ENCODE peak calls at places on chromosomes 16 and 17, in four cellular contexts. P, W, M and K are unnamed samples.

GRCh38 chr17:41555105-41555887 is 16.6 kb downstream of the KRT9 start:
- DNase-seq in P (no peak), W (no peak), M (no peak), K (no peak)

GRCh38 chr17:38510424-38511125 is 82.3 kb downstream of the ARHGAP23 start:
- DNase-seq in P (no peak), W (peak; percentile 48), M (no peak), K (no peak)

GRCh38 chr17:75878174-75878998 is at the start of gene TRIM47:
- DNase-seq in P (peak; percentile 25), W (peak; percentile 42), M (no peak), K (peak; percentile 27)

GRCh38 chr16:709651-710499 is 4.3 kb upstream of the FBXL16 start:
- DNase-seq in P (peak; percentile 83), W (peak; percentile 69), M (no peak), K (peak; percentile 21)

GRCh38 chr17:81053043-81053970 is 18.4 kb downstream of the BAIAP2 start:
- DNase-seq in P (no peak), W (no peak), M (no peak), K (no peak)

GRCh38 chr16:6265956-6266355 is 1066.7 kb upstream of the RBFOX1 start:
- DNase-seq in P (no peak), W (no peak), M (no peak), K (no peak)

GRCh38 chr17:21417921-21418320 is 41.8 kb downstream of the KCNJ12 start:
- DNase-seq in P (no peak), W (no peak), M (no peak), K (no peak)

GRCh38 chr17:80676564-80676963 is 131.9 kb downstream of the RPTOR start:
- DNase-seq in P (no peak), W (no peak), M (no peak), K (no peak)

GRCh38 chr16:10729649-10730048 is 14.0 kb upstream of the NUBP1 start:
- DNase-seq in P (peak; percentile 66), W (no peak), M (no peak), K (no peak)

GRCh38 chr16:1642148-1642547 is 30.0 kb downstream of the CRAMP1 start:
- DNase-seq in P (no peak), W (no peak), M (no peak), K (no peak)

GRCh38 chr16:27232061-27232841 is 28.9 kb downstream of the KDM8 start:
- DNase-seq in P (no peak), W (no peak), M (peak; percentile 89), K (no peak)

GRCh38 chr16:76201385-76201784 is 75.8 kb upstream of the CNTNAP4 start:
- DNase-seq in P (no peak), W (no peak), M (no peak), K (no peak)

GRCh38 chr17:29593546-29594440 is 861 bp downstream of the ANKRD13B start:
- DNase-seq in P (no peak), W (no peak), M (no peak), K (no peak)

GRCh38 chr16:84843149-84844048 is 23.6 kb downstream of the CRISPLD2 start:
- DNase-seq in P (no peak), W (no peak), M (no peak), K (no peak)

GRCh38 chr17:8741366-8741765 is 3.3 kb downstream of the CCDC42 start:
- DNase-seq in P (no peak), W (no peak), M (no peak), K (no peak)

GRCh38 chr17:7241783-7242716 is at the start of gene GABARAP:
- DNase-seq in P (peak; percentile 60), W (peak; percentile 66), M (peak; percentile 85), K (peak; percentile 75)

GRCh38 chr16:50711862-50712567 is 18.6 kb downstream of the NOD2 start:
- DNase-seq in P (no peak), W (no peak), M (no peak), K (no peak)

GRCh38 chr17:35449371-35449931 is 885 bp upstream of the SLFN13 start:
- DNase-seq in P (no peak), W (no peak), M (peak; percentile 23), K (no peak)